ENCODE peak calls at places on chromosomes 7 and 10, in six cellular contexts. M is activated T-cell treated with anti-CD3 and anti-CD28 coated beads, Interleukin-2, amount 50 U/mL, for 72 hours; A is AG04450; Z is kidney glomerular epithelial cell; C is stimulated activated CD4-positive, alpha-beta T cell treated with anti-CD3 and anti-CD28 coated beads, Interleukin-2, amount 100 ng/mL, for 48 hours; L is transverse colon. V is an unnamed sample.

GRCh38 chr10:110137142-110137545 is 70.3 kb upstream of the MXI1 start:
- DNase-seq in M (no peak), A (peak; percentile 48), Z (peak; percentile 61), C (no peak), L (no peak), V (peak; percentile 61)

GRCh38 chr10:100747061-100747825 is 1.9 kb downstream of the PAX2 start:
- DNase-seq in M (no peak), A (no peak), Z (no peak), C (no peak), L (no peak), V (no peak)

GRCh38 chr10:106338486-106338885 is 826.0 kb downstream of the SORCS1 start:
- DNase-seq in M (no peak), A (no peak), Z (no peak), C (no peak), L (no peak), V (no peak)

GRCh38 chr7:69282941-69283340 is 315.3 kb upstream of the AUTS2 start:
- DNase-seq in M (no peak), A (no peak), Z (no peak), C (no peak), L (no peak), V (no peak)

GRCh38 chr10:29107866-29108498 is 180.9 kb upstream of the LYZL1 start:
- DNase-seq in M (no peak), A (no peak), Z (no peak), C (no peak), L (no peak), V (no peak)

GRCh38 chr10:27413831-27414348 is 90.2 kb upstream of the RAB18 start:
- DNase-seq in M (no peak), A (no peak), Z (no peak), C (no peak), L (no peak), V (no peak)

GRCh38 chr10:73094249-73094850 is 2.3 kb downstream of the P4HA1 start:
- DNase-seq in M (no peak), A (no peak), Z (peak; percentile 50), C (no peak), L (no peak), V (no peak)

GRCh38 chr7:16804674-16805439 is at the start of gene AGR2:
- DNase-seq in M (no peak), A (no peak), Z (no peak), C (no peak), L (peak; percentile 89), V (no peak)

GRCh38 chr7:121020652-121021051 is 32.1 kb downstream of the CPED1 start:
- DNase-seq in M (no peak), A (no peak), Z (peak; percentile 42), C (no peak), L (no peak), V (no peak)

GRCh38 chr10:5945203-5945534 is 32.2 kb downstream of the IL15RA start:
- DNase-seq in M (no peak), A (no peak), Z (no peak), C (no peak), L (no peak), V (no peak)

GRCh38 chr7:115297651-115298050 is 375.8 kb downstream of the MDFIC start:
- DNase-seq in M (no peak), A (no peak), Z (peak; percentile 88), C (no peak), L (peak; percentile 9), V (no peak)

GRCh38 chr10:93573051-93573909 is 6.8 kb downstream of the FFAR4 start:
- DNase-seq in M (no peak), A (no peak), Z (no peak), C (no peak), L (no peak), V (no peak)

GRCh38 chr7:4725014-4725951 is 43.2 kb downstream of the FOXK1 start:
- DNase-seq in M (peak; percentile 70), A (peak; percentile 80), Z (peak; percentile 86), C (peak; percentile 39), L (peak; percentile 70), V (no peak)

GRCh38 chr10:109784236-109784635 is 139.1 kb downstream of the XPNPEP1 start:
- DNase-seq in M (no peak), A (no peak), Z (peak; percentile 4), C (no peak), L (no peak), V (no peak)

GRCh38 chr7:101862280-101863220 is 45.1 kb downstream of the CUX1 start:
- DNase-seq in M (no peak), A (no peak), Z (no peak), C (no peak), L (no peak), V (peak; percentile 42)

GRCh38 chr7:98930464-98930863 is 52.1 kb downstream of the TRRAP start:
- DNase-seq in M (peak; percentile 20), A (no peak), Z (no peak), C (no peak), L (peak; percentile 33), V (no peak)

GRCh38 chr7:33156441-33156840 is 27.1 kb downstream of the BBS9 start:
- DNase-seq in M (no peak), A (no peak), Z (no peak), C (no peak), L (no peak), V (no peak)

GRCh38 chr10:43137701-43137970 is 609 bp upstream of the CSGALNACT2 start:
- DNase-seq in M (peak; percentile 53), A (no peak), Z (peak; percentile 10), C (no peak), L (peak; percentile 53), V (peak; percentile 57)

GRCh38 chr10:72912715-72913114 is 19.2 kb downstream of the OIT3 start:
- DNase-seq in M (no peak), A (no peak), Z (no peak), C (no peak), L (no peak), V (no peak)